ENCODE peak calls at places on chromosomes 7 and 10, in ten cellular contexts. C is Peyer's patch, V is endodermal cell, X is upper lobe of right lung, L is neural progenitor cell, O is PC-9, U is body of pancreas, A is psoas muscle, W is thoracic aorta, T is A549. M is an unnamed sample.

GRCh38 chr7:11300231-11300630 is 326.6 kb downstream of the PHF14 start:
- DNase-seq in U (no peak), C (no peak), O (no peak), L (no peak), A (no peak), W (no peak), V (no peak), T (no peak), X (no peak), M (no peak)

GRCh38 chr7:823639-824038 is 8.6 kb upstream of the SUN1 start:
- DNase-seq in L (no peak), U (peak; percentile 31), X (no peak), W (no peak), O (no peak), T (no peak), A (peak; percentile 53), C (peak; percentile 69), V (no peak), M (no peak)

GRCh38 chr10:110138197-110138812 is 69.1 kb upstream of the MXI1 start:
- DNase-seq in W (no peak), X (no peak), A (no peak), L (peak; percentile 79), V (no peak), O (no peak), T (peak; percentile 67), U (no peak), C (no peak), M (peak; percentile 55)

GRCh38 chr10:102593074-102593803 is 51.0 kb upstream of the TRIM8 start:
- DNase-seq in X (peak; percentile 53), W (no peak), C (no peak), V (peak; percentile 60), U (no peak), L (no peak), O (no peak), A (no peak), T (no peak), M (no peak)

GRCh38 chr7:20141666-20142065 is 75.5 kb downstream of the MACC1 start:
- DNase-seq in T (no peak), X (no peak), L (no peak), W (no peak), C (no peak), A (no peak), V (no peak), O (no peak), U (no peak), M (no peak)

GRCh38 chr7:74101061-74101681 is 17.6 kb downstream of the LIMK1 start:
- DNase-seq in W (no peak), X (no peak), A (peak; percentile 66), L (no peak), O (no peak), T (no peak), U (no peak), V (no peak), C (no peak), M (no peak)

GRCh38 chr10:78215645-78216044 is 182.0 kb downstream of the RPS24 start:
- DNase-seq in V (no peak), C (no peak), X (no peak), A (peak; percentile 83), W (peak; percentile 42), L (no peak), T (no peak), U (peak; percentile 51), O (no peak), M (no peak)

GRCh38 chr10:21517983-21518628 is 7.4 kb downstream of the SKIDA1 start:
- DNase-seq in V (no peak), U (no peak), L (peak; percentile 67), A (no peak), T (peak; percentile 42), W (no peak), O (no peak), C (no peak), X (no peak), M (no peak)

DNA sequence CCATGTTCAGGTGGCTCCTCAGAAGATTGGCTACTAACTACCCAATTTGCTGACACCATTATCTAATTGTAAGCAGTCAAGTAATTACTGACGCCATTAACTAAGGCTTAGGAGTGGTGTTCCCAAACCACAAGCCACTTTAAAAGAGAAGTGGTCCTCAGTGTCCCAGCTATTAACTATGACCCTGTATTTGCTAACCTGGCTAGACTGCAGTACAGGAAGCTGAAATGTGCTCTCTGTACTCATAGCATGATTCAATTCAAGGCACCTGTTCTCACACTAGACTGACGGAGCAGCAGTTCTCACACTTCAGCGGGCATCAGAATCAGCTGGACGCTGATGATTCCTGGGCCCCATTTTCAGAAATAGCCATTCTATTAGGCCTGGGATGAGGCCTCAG is 24.6 kb upstream of the MSRB2 start:
- DNase-seq in W (no peak), O (no peak), U (no peak), T (no peak), X (no peak), C (no peak), L (no peak), V (no peak), A (no peak), M (no peak)
- H3K9me3 ChIP-seq in W (no peaks in the 10 kb centered on the region), O (no peaks in the 10 kb centered on the region), U (no peaks in the 10 kb centered on the region), T (no peaks in the 10 kb centered on the region), X (no peaks in the 10 kb centered on the region), C (no peaks in the 10 kb centered on the region), L (no peaks in the 10 kb centered on the region), V (no peaks in the 10 kb centered on the region), A (no peaks in the 10 kb centered on the region), M (no peaks in the 10 kb centered on the region)

GRCh38 chr10:121579656-121580055 is 18.6 kb downstream of the FGFR2 start:
- DNase-seq in V (peak; percentile 83), U (no peak), T (no peak), A (no peak), O (peak; percentile 38), W (no peak), C (no peak), L (no peak), X (no peak), M (peak; percentile 68)

GRCh38 chr10:121578298-121578697 is 19.9 kb downstream of the FGFR2 start:
- DNase-seq in W (no peak), L (no peak), C (no peak), T (no peak), X (no peak), A (no peak), U (no peak), V (no peak), O (no peak), M (no peak)

GRCh38 chr10:121580276-121581116 is 17.7 kb downstream of the FGFR2 start:
- DNase-seq in U (no peak), O (no peak), T (no peak), C (no peak), A (no peak), W (no peak), X (no peak), V (peak; percentile 88), L (peak; percentile 51), M (peak; percentile 46)

GRCh38 chr10:121577568-121577967 is 20.7 kb downstream of the FGFR2 start:
- DNase-seq in X (no peak), U (no peak), C (no peak), W (no peak), A (no peak), V (no peak), T (no peak), L (no peak), O (no peak), M (no peak)

GRCh38 chr10:121578965-121579364 is 19.3 kb downstream of the FGFR2 start:
- DNase-seq in C (no peak), O (no peak), A (no peak), X (no peak), W (no peak), L (no peak), U (no peak), T (no peak), V (peak; percentile 70), M (no peak)
- H3K4me1 ChIP-seq in C (peaks cover 7% of the 10 kb centered on the region), O (no peaks in the 10 kb centered on the region), A (no peaks in the 10 kb centered on the region), X (peaks cover 7% of the 10 kb centered on the region), W (peaks cover 7% of the 10 kb centered on the region), L (peaks cover 35% of the 10 kb centered on the region), U (peaks cover 33% of the 10 kb centered on the region), T (no peaks in the 10 kb centered on the region), V (peaks cover 3% of the 10 kb centered on the region), M (peaks cover 59% of the 10 kb centered on the region)

GRCh38 chr7:151033864-151034249 is 5.6 kb downstream of the ABCB8 start:
- DNase-seq in W (no peak), C (no peak), O (no peak), U (no peak), T (no peak), V (no peak), L (no peak), A (no peak), X (no peak), M (no peak)
- TF ChIP-seq CTCF in W (no peak), C (no peak), O (no peak), U (no peak), T (no peak), V (no peak), L (no peak), A (no peak), X (no peak), M (no peak)

GRCh38 chr7:64541438-64542359 is 21.2 kb downstream of the ZNF680 start:
- DNase-seq in X (no peak), O (no peak), V (no peak), A (no peak), L (no peak), U (no peak), T (no peak), W (no peak), C (no peak), M (no peak)
- H3K9me3 ChIP-seq in X (peaks cover 6% of the 10 kb centered on the region), O (no peaks in the 10 kb centered on the region), V (peaks cover 24% of the 10 kb centered on the region), A (no peaks in the 10 kb centered on the region), L (peaks cover 16% of the 10 kb centered on the region), U (no peaks in the 10 kb centered on the region), T (peaks cover 57% of the 10 kb centered on the region), W (peaks cover 4% of the 10 kb centered on the region), C (no peaks in the 10 kb centered on the region), M (peaks cover 10% of the 10 kb centered on the region)

GRCh38 chr7:98358706-98359105 is 42.2 kb downstream of the BAIAP2L1 start:
- DNase-seq in W (no peak), V (no peak), X (no peak), A (no peak), O (no peak), U (no peak), L (no peak), T (no peak), C (no peak), M (no peak)
- H3K4me1 ChIP-seq in W (no peaks in the 10 kb centered on the region), V (no peaks in the 10 kb centered on the region), X (peaks cover 27% of the 10 kb centered on the region), A (no peaks in the 10 kb centered on the region), O (peaks cover 93% of the 10 kb centered on the region), U (peaks cover 9% of the 10 kb centered on the region), L (no peaks in the 10 kb centered on the region), T (peaks cover 81% of the 10 kb centered on the region), C (peaks cover 26% of the 10 kb centered on the region), M (peaks cover 51% of the 10 kb centered on the region)

GRCh38 chr7:31796375-31796774 is 109.4 kb downstream of the PPP1R17 start:
- DNase-seq in C (no peak), W (no peak), X (no peak), U (no peak), T (no peak), O (no peak), V (no peak), A (no peak), L (no peak), M (no peak)
- TF ChIP-seq CTCF in C (no peak), W (no peak), X (no peak), U (no peak), T (no peak), O (no peak), V (no peak), A (no peak), L (no peak), M (no peak)